ENCODE peak calls at places on chromosomes 12 and 14, in six cellular contexts. M is GM23248, Y is HepG2, G is MM.1S, N is fibroblast of lung, L is SK-N-MC. A is an unnamed sample.

GRCh38 chr14:71720978-71721624 is 211.1 kb upstream of the RGS6 start:
- DNase-seq in M (peak), Y (peak), G (no peak), N (peak), L (peak), A (peak)

GRCh38 chr12:74897425-74898211 is 312.0 kb downstream of the KCNC2 start:
- DNase-seq in M (no peak), Y (no peak), G (peak), N (no peak), L (no peak), A (no peak)

GRCh38 chr12:11658796-11659195 is 9.3 kb downstream of the ETV6 start:
- DNase-seq in M (peak), Y (no peak), G (no peak), N (peak), L (no peak), A (no peak)

GRCh38 chr14:54348001-54348611 is 48.7 kb upstream of the CDKN3 start:
- DNase-seq in M (peak), Y (peak), G (peak), N (no peak), L (peak), A (peak)

GRCh38 chr14:91511014-91511466 is 930 bp upstream of the PPP4R3A start:
- DNase-seq in M (no peak), Y (peak), G (no peak), N (no peak), L (peak), A (peak)

GRCh38 chr12:1993871-1994371 is 10.3 kb downstream of the DCP1B start:
- DNase-seq in M (peak), Y (peak), G (no peak), N (peak), L (peak), A (no peak)

GRCh38 chr12:5507536-5507935 is 75.6 kb downstream of the NTF3 start:
- DNase-seq in M (peak), Y (no peak), G (no peak), N (peak), L (no peak), A (no peak)

GRCh38 chr12:170361-171225 is 43.4 kb downstream of the SLC6A12 start:
- DNase-seq in M (no peak), Y (no peak), G (no peak), N (no peak), L (no peak), A (peak)

GRCh38 chr12:3832738-3833137 is 40.5 kb downstream of the PARP11 start:
- DNase-seq in M (peak), Y (peak), G (no peak), N (no peak), L (peak), A (no peak)

GRCh38 chr12:109926488-109927210 is 26.6 kb downstream of the TCHP start:
- DNase-seq in M (no peak), Y (no peak), G (no peak), N (no peak), L (no peak), A (no peak)

GRCh38 chr12:122458105-122459035 is 35.9 kb upstream of the CLIP1 start:
- DNase-seq in M (no peak), Y (peak), G (no peak), N (no peak), L (no peak), A (no peak)

GRCh38 chr12:62291888-62292760 is 31.9 kb downstream of the USP15 start:
- DNase-seq in M (no peak), Y (peak), G (no peak), N (peak), L (no peak), A (no peak)

GRCh38 chr12:56190695-56191155 is 1.4 kb upstream of the SMARCC2 start:
- DNase-seq in M (peak), Y (no peak), G (no peak), N (no peak), L (no peak), A (peak)

GRCh38 chr12:18589316-18589715 is 148.5 kb downstream of the PLCZ1 start:
- DNase-seq in M (peak), Y (no peak), G (no peak), N (no peak), L (no peak), A (no peak)

GRCh38 chr14:69048456-69048855 is 69.4 kb upstream of the ACTN1 start:
- DNase-seq in M (no peak), Y (no peak), G (no peak), N (peak), L (no peak), A (no peak)

GRCh38 chr12:127761880-127762279 is 505.1 kb upstream of the TMEM132C start:
- DNase-seq in M (no peak), Y (no peak), G (no peak), N (no peak), L (no peak), A (no peak)

GRCh38 chr14:74501135-74501614 is 7.6 kb downstream of the ISCA2 start:
- DNase-seq in M (peak), Y (peak), G (no peak), N (peak), L (no peak), A (peak)

GRCh38 chr14:80664576-80664975 is 277.0 kb downstream of the CEP128 start:
- DNase-seq in M (no peak), Y (peak), G (no peak), N (peak), L (no peak), A (no peak)

GRCh38 chr14:103736546-103737431 is 21.2 kb downstream of the ZFYVE21 start:
- DNase-seq in M (no peak), Y (no peak), G (no peak), N (no peak), L (no peak), A (no peak)

GRCh38 chr14:72553161-72553560 is 340.7 kb downstream of the DPF3 start:
- DNase-seq in M (no peak), Y (no peak), G (no peak), N (peak), L (no peak), A (no peak)

GRCh38 chr12:79674629-79675028 is 16.1 kb downstream of the PAWR start:
- DNase-seq in M (peak), Y (no peak), G (no peak), N (peak), L (no peak), A (no peak)

GRCh38 chr12:95998611-95999300 is 2.6 kb upstream of the HAL start:
- DNase-seq in M (peak), Y (peak), G (peak), N (peak), L (peak), A (peak)

GRCh38 chr14:75941030-75941429 is 40.8 kb downstream of the TGFB3 start:
- DNase-seq in M (no peak), Y (no peak), G (no peak), N (peak), L (no peak), A (no peak)

GRCh38 chr14:67940894-67941455 is 121.4 kb downstream of the RAD51B start:
- DNase-seq in M (peak), Y (no peak), G (no peak), N (peak), L (no peak), A (peak)

GRCh38 chr14:60639677-60640076 is 9.6 kb downstream of the SIX1 start:
- DNase-seq in M (no peak), Y (no peak), G (no peak), N (no peak), L (no peak), A (no peak)

GRCh38 chr14:60637138-60637489 is 12.2 kb downstream of the SIX1 start:
- DNase-seq in M (no peak), Y (no peak), G (no peak), N (no peak), L (no peak), A (peak)

GRCh38 chr14:60634153-60634552 is 15.1 kb downstream of the SIX1 start:
- DNase-seq in M (no peak), Y (no peak), G (no peak), N (no peak), L (no peak), A (no peak)

GRCh38 chr14:60640859-60641721 is 8.2 kb downstream of the SIX1 start:
- DNase-seq in M (no peak), Y (no peak), G (no peak), N (no peak), L (no peak), A (peak)

GRCh38 chr14:60637490-60638452 is 11.5 kb downstream of the SIX1 start:
- DNase-seq in M (peak), Y (no peak), G (no peak), N (peak), L (no peak), A (peak)
- TF ChIP-seq EZH2 in M (no peak), Y (no peak), G (no peak), N (no peak), L (no peak), A (peak)

GRCh38 chr14:61603736-61604135 is 91.6 kb upstream of the HIF1A start:
- DNase-seq in M (no peak), Y (no peak), G (no peak), N (no peak), L (no peak), A (no peak)

GRCh38 chr14:61599959-61600358 is 95.4 kb upstream of the HIF1A start:
- DNase-seq in M (no peak), Y (no peak), G (no peak), N (no peak), L (no peak), A (no peak)

GRCh38 chr14:61598980-61599379 is 96.3 kb upstream of the HIF1A start:
- DNase-seq in M (no peak), Y (peak), G (peak), N (no peak), L (no peak), A (no peak)

GRCh38 chr14:61602733-61603077 is 92.6 kb upstream of the HIF1A start:
- DNase-seq in M (no peak), Y (peak), G (no peak), N (peak), L (no peak), A (peak)

GRCh38 chr14:61601923-61602732 is 93.2 kb upstream of the HIF1A start:
- DNase-seq in M (no peak), Y (no peak), G (no peak), N (no peak), L (no peak), A (peak)
- H3K9ac ChIP-seq in M (no peak), Y (peak), G (no peak), N (no peak), L (no peak), A (no peak)

GRCh38 chr14:53304726-53305381 is 151.7 kb upstream of the DDHD1 start:
- DNase-seq in M (no peak), Y (no peak), G (no peak), N (peak), L (no peak), A (peak)
- H3K27ac ChIP-seq in M (no peak), Y (no peak), G (no peak), N (no peak), L (no peak), A (no peak)

DNA sequence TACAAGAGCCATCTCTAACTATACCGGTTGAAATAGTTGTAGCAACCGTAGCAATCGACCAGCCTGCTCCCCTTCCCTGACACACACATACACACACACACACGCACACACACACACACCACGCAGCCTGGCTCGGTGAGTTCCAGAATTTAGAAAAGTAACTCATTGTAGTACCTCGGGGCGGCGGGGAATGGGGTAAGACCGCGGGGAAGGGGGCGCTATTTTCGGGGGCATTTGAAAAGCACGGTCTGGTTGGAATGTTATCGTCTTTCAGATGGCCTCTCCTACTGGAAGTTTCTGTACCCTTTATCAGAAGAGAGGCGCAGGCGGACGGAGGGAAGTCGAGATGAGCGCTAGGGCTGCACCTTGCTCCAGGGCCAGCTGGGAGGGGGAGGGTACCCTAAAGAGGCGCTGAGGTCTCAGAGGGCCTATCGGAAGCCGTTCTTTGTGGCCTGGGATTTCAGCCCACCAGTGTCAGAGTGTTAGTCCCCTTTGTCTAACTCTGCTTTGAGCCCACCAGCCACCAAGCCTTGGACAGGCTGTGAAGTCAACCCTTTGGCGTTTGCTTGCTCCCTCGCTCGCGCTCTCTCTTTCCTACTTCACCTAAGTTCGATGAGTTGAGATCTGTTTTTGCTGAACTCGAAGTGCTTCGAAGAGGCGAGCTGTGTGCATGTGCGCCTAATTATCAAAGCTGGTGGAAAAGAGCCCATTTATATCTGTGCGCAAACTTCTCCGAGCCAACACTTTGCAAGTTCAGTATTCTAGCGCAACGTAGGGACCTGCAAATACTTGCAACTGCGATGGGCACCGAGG is 844 bp downstream of the COL2A1 start:
- DNase-seq in M (peak), Y (no peak), G (no peak), N (no peak), L (no peak), A (peak)
- TF ChIP-seq EZH2 in M (peak), Y (no peak), G (peak), N (peak), L (no peak), A (no peak)

DNA sequence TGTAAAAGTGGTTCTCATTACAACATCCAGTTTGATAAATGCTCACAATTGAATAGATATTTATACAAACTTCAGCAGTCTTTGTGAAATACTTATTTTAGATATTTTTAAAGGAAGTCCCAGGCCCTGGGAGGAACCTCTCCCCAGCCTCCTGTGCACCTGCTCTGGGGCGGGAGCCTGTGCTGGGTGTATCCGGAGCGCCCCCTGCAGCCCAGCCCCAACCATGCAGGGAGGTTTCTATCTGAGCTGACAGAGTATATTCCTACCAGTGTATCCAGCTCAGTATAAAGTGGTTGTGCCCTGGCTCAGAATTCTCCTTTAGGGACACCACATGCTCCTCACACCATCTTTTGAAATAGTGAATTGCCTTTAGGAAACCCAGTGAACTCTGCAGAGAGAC is 851.8 kb downstream of the TMEM121 start:
- DNase-seq in M (no peak), Y (no peak), G (peak), N (no peak), L (no peak), A (no peak)
- H3K9ac ChIP-seq in M (no peak), Y (no peak), G (no peak), N (no peak), L (no peak), A (no peak)

GRCh38 chr12:119204137-119204536 is 25.4 kb downstream of the HSPB8 start:
- DNase-seq in M (no peak), Y (no peak), G (no peak), N (no peak), L (no peak), A (no peak)
- H3K27ac ChIP-seq in M (no peak), Y (no peak), G (no peak), N (no peak), L (no peak), A (no peak)

DNA sequence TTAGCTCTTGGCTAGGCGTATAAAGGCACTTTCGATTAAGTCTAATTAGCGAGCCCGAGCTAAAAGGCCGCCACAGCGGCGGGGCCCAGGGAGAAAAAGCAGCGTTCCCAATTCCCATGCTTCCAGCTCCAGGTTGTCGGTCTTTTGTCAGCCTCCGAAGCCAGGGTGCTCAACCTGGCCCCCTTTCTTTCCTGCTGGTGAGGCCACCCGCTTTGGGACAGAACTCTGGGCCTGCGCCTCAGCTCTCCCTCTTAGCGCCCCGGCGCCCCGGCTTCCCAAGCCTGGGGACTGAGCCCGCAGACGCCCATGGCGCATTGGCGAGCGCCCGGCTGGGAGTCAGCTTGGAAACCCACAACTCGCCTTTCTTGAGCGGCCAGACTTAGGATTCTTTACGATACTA is 33.4 kb upstream of the TBX5 start:
- DNase-seq in M (peak), Y (no peak), G (no peak), N (no peak), L (no peak), A (peak)
- TF ChIP-seq EZH2 in M (no peak), Y (no peak), G (no peak), N (no peak), L (no peak), A (peak)

A was measured in neural progenitor cell.